ENCODE peak calls at places on chromosomes 5 and 9, in five cellular contexts. A, F, J, T and R are unnamed samples.

GRCh38 chr5:141701341-141702119 is 19.5 kb upstream of the ARAP3 start:
- DNase-seq in F (no peak), A (no peak), T (no peak), J (no peak), R (no peak)

GRCh38 chr5:6274846-6275543 is 103.4 kb downstream of the MED10 start:
- DNase-seq in T (no peak), A (no peak), F (no peak), J (no peak), R (no peak)

GRCh38 chr9:110048473-110048975 is 159.4 kb downstream of the C9orf152 start:
- DNase-seq in J (peak), T (peak), F (peak), A (peak), R (no peak)

GRCh38 chr9:115117999-115118470 is at the start of gene TNC:
- DNase-seq in A (peak), F (peak), T (peak), J (peak), R (no peak)

GRCh38 chr9:129869585-129870501 is 34.6 kb downstream of the USP20 start:
- DNase-seq in F (no peak), T (no peak), A (no peak), J (no peak), R (no peak)

GRCh38 chr9:94681508-94681907 is 42.2 kb upstream of the FBP1 start:
- DNase-seq in F (peak), T (peak), A (peak), J (peak), R (peak)

GRCh38 chr9:110875275-110875674 is 163.0 kb downstream of the LPAR1 start:
- DNase-seq in T (no peak), F (no peak), A (no peak), J (no peak), R (no peak)

GRCh38 chr5:86971034-86971511 is 296.6 kb upstream of the RASA1 start:
- DNase-seq in A (peak), F (no peak), J (peak), T (no peak), R (no peak)

GRCh38 chr9:127404631-127405030 is 7.7 kb downstream of the SLC2A8 start:
- DNase-seq in J (no peak), F (no peak), A (no peak), T (no peak), R (no peak)

GRCh38 chr9:89522261-89522978 is 24.5 kb upstream of the SEMA4D start:
- DNase-seq in J (peak), F (no peak), A (peak), T (no peak), R (no peak)

GRCh38 chr5:125659316-125660071 is 763.7 kb upstream of the GRAMD2B start:
- DNase-seq in A (peak), J (no peak), T (peak), F (no peak), R (no peak)

GRCh38 chr9:131545003-131545785 is at the start of gene PRRT1B:
- DNase-seq in F (no peak), A (no peak), T (no peak), J (no peak), R (no peak)

GRCh38 chr5:10321882-10322281 is 14.2 kb upstream of the CMBL start:
- DNase-seq in F (no peak), J (no peak), A (no peak), T (no peak), R (no peak)

GRCh38 chr9:78297672-78297961 is 692 bp downstream of the PSAT1 start:
- DNase-seq in T (no peak), A (no peak), J (peak), F (no peak), R (no peak)

GRCh38 chr5:139543423-139543991 is 17.6 kb upstream of the UBE2D2 start:
- DNase-seq in J (no peak), A (peak), F (peak), T (peak), R (no peak)

GRCh38 chr5:16453609-16454008 is 12.0 kb downstream of the ZNF622 start:
- DNase-seq in T (no peak), A (no peak), J (no peak), F (no peak), R (no peak)

GRCh38 chr9:123434619-123435240 is 78.7 kb downstream of the CRB2 start:
- DNase-seq in A (no peak), T (no peak), F (peak), J (peak), R (no peak)

GRCh38 chr5:15993934-15994333 is 185.7 kb downstream of the MARCHF11 start:
- DNase-seq in F (no peak), T (no peak), A (no peak), J (peak), R (no peak)

GRCh38 chr5:88824892-88825781 is 57.8 kb downstream of the MEF2C start:
- DNase-seq in T (no peak), F (no peak), A (peak), J (peak), R (peak)

GRCh38 chr5:138645778-138646575 is 70.8 kb upstream of the HSPA9 start:
- DNase-seq in A (peak), J (no peak), T (no peak), F (no peak), R (no peak)

GRCh38 chr9:2923810-2924768 is 80.2 kb upstream of the PUM3 start:
- DNase-seq in F (peak), A (no peak), T (no peak), J (no peak), R (no peak)

GRCh38 chr9:16426716-16427115 is 443.8 kb downstream of the BNC2 start:
- DNase-seq in J (no peak), T (no peak), A (no peak), F (no peak), R (no peak)